ENCODE peak calls at places on chromosomes 1 and 21, in four cellular contexts. F is HEK293T, S is WTC11, O is K562. E is an unnamed sample.

GRCh38 chr1:25148673-25149300 is 83.5 kb downstream of the SYF2 start:
- DNase-seq in F (no peak), S (no peak), O (no peak), E (peak)

GRCh38 chr1:34898220-34898820 is 31.1 kb downstream of the DLGAP3 start:
- DNase-seq in F (no peak), S (no peak), O (no peak), E (no peak)

GRCh38 chr1:179083533-179083932 is 1.7 kb downstream of the TOR3A start:
- DNase-seq in F (no peak), S (no peak), O (no peak), E (no peak)

GRCh38 chr21:33071878-33072306 is 2.0 kb downstream of the OLIG1 start:
- DNase-seq in F (no peak), S (peak), O (no peak), E (no peak)

GRCh38 chr1:76374111-76374510 is 299.6 kb downstream of the ST6GALNAC3 start:
- DNase-seq in F (no peak), S (no peak), O (no peak), E (no peak)

GRCh38 chr1:1047963-1048362 is 26.1 kb downstream of the RNF223 start:
- DNase-seq in F (no peak), S (no peak), O (no peak), E (no peak)

GRCh38 chr1:53541761-53542550 is 82.8 kb downstream of the DMRTB1 start:
- DNase-seq in F (peak), S (peak), O (peak), E (no peak)

GRCh38 chr1:32801096-32801713 is 16.0 kb downstream of the YARS1 start:
- DNase-seq in F (no peak), S (no peak), O (no peak), E (no peak)

GRCh38 chr1:2976180-2976562 is 45.1 kb upstream of the ACTRT2 start:
- DNase-seq in F (no peak), S (no peak), O (no peak), E (no peak)

GRCh38 chr1:31782066-31782762 is 18.1 kb upstream of the ADGRB2 start:
- DNase-seq in F (no peak), S (no peak), O (no peak), E (no peak)

GRCh38 chr1:201335174-201335870 is 42.2 kb downstream of the TNNT2 start:
- DNase-seq in F (no peak), S (no peak), O (no peak), E (no peak)

GRCh38 chr1:85606414-85606800 is 25.8 kb downstream of the CCN1 start:
- DNase-seq in F (no peak), S (no peak), O (no peak), E (no peak)

DNA sequence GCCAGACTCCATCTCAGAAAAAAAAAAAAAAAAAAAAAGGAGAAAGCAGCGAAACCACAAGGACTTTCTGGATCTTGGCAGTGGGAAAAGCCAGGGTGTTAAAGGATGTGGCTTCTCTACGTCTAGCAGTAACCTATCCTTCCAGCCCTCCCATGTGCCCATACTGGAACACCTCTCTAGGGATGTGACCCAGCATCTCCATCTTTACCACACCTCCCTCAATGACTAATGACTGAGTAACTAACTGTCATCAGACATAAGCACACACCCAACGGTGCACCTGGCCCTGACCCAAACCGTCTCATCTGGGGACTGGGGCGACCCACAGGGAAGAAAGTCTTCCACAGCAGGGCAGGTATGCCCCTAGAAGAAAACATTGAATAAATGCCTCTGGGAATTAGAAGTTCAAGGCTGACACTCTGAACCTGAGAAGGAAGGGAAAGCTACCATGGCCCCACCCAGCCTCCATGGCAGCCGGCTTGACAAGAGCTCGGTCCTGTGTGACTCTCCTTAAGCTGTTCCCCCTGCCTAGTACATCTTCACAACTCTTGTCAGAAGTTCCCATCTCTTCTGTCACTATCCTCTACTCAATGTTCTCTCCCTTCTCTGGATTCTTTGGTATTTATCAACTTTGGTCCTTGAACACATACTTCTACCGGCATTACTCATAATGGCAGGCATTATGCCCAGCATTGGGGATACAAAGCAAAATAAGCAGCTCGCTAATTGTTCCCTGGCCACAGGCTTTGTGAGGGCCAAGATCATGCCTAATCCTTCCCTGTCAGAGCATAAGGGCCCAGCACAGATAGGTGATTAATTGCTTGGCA is 14.8 kb upstream of the PAQR6 start:
- DNase-seq in F (no peak), S (no peak), O (no peak), E (no peak)
- TF ChIP-seq ELF4 in F (no peak), S (no peak), O (no peak), E (no peak)

GRCh38 chr1:155591770-155592169 is 18.2 kb upstream of the MSTO1 start:
- DNase-seq in F (peak), S (no peak), O (peak), E (peak)
- TF ChIP-seq ELF4 in F (no peak), S (no peak), O (no peak), E (no peak)

DNA sequence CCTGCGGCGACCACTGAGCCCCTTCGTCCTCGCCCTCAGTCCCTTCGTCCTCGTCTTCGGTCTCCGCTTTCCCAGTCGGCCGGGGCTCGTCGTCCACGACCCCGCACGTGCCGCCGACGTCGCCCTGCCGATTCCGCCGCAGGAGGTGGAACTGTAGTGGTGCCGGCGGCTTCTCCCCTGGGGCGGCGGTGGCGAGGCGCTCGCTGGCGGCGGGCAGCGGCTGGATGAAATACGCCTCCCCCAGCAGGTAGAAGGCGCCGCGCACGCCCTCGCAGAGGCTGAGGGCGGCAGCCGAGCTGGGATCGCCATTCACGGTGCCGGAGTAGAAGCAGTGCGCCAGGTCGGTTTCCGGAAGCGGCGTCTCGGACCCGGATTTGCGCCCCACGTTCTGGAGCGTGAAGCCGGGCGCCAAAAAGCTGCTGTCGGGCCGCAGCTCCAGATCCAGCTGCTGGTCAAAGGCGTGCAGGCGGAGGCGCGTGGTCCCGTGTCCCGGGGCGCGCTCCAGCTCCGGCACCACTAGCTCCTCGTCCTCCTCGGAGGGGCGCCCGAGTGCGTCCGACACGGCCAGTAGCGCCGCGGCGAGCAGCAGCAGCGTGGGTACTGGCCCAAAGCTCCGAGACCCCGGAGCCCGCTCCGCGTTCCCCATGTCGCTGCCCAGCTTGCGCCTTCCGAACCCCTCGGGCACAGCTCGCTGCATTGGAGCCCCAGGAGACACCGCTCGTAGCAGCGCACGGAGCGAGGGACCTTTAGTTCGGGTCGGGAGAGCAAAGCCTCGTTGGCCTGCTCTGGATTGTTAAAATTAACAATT is 747 bp downstream of the ADAMTS1 start:
- DNase-seq in F (peak), S (peak), O (no peak), E (no peak)
- TF ChIP-seq ELF4 in F (no peak), S (peak), O (no peak), E (no peak)

DNA sequence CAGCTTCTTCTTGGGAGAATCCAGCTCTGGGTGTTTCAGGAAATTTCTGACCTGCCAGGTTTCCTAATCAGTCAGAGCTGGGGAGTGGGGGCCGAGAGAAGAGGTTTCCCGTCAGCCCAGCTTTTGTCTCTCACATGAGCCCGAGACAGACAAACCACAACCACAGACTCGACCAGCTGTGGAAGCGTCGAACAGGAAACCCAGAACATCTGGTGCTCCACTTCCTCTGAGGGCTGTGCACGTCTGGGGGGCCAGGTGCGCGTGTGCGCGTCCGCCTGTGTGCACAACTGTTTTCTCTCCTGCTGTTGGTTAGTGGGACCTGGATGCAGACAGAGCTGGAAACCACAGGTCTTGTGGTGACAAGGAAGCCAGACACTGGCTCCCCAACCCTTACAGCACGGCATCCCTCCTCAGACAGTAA is 113.0 kb upstream of the SLC25A33 start:
- DNase-seq in F (no peak), S (no peak), O (no peak), E (no peak)
- TF ChIP-seq ELF4 in F (no peak), S (no peak), O (no peak), E (no peak)

GRCh38 chr1:246577720-246578106 is 11.5 kb downstream of the CNST start:
- DNase-seq in F (no peak), S (no peak), O (no peak), E (no peak)

GRCh38 chr1:246577082-246577719 is 10.9 kb downstream of the CNST start:
- DNase-seq in F (no peak), S (no peak), O (no peak), E (no peak)

GRCh38 chr1:246582301-246583055 is 16.2 kb downstream of the CNST start:
- DNase-seq in F (no peak), S (no peak), O (peak), E (peak)

GRCh38 chr1:246580497-246581047 is 14.3 kb downstream of the CNST start:
- DNase-seq in F (no peak), S (no peak), O (no peak), E (no peak)

DNA sequence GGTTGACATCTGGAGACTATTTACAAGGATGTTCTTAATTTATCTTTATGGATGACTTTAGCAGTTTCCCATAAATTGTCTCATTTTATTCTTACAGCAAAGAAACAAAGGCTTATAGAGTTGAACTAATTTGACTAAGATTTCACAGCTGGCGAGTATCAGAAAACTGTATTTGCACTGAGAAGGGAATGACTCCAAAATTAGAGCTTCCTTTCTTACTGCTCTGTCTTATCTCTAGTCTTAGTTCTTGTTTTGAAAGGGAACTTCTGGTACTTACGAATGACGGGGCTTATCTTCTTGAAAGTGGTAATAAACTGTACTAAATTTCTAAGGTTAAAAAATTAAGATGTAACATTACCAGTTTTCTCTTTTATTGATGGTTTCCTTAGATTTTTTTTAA is 13.6 kb downstream of the CNST start:
- DNase-seq in F (no peak), S (no peak), O (no peak), E (no peak)
- TF ChIP-seq ELF4 in F (no peak), S (no peak), O (no peak), E (no peak)

GRCh38 chr1:69271569-69271968 is 296.2 kb upstream of the LRRC7 start:
- DNase-seq in F (no peak), S (no peak), O (no peak), E (no peak)
- TF ChIP-seq ELF4 in F (no peak), S (no peak), O (no peak), E (no peak)

GRCh38 chr1:65284229-65284628 is 25.1 kb upstream of the DNAJC6 start:
- DNase-seq in F (no peak), S (no peak), O (no peak), E (no peak)
- TF ChIP-seq ELF4 in F (no peak), S (no peak), O (no peak), E (no peak)

GRCh38 chr1:198143797-198144196 is 13.0 kb upstream of the NEK7 start:
- DNase-seq in F (no peak), S (no peak), O (no peak), E (no peak)
- TF ChIP-seq ELF4 in F (no peak), S (no peak), O (no peak), E (no peak)

GRCh38 chr1:228416217-228416971 is at the start of gene TRIM17:
- DNase-seq in F (no peak), S (peak), O (no peak), E (peak)
- TF ChIP-seq ELF4 in F (no peak), S (no peak), O (no peak), E (no peak)

GRCh38 chr1:220810179-220810653 is 23.5 kb downstream of the MTARC1 start:
- DNase-seq in F (peak), S (peak), O (peak), E (peak)
- TF ChIP-seq ELF4 in F (no peak), S (no peak), O (no peak), E (no peak)

E was measured in HepG2.